ENCODE peak calls at places on chromosomes 5 and 9, in six cellular contexts. G, H, O, X, J and S are unnamed samples.
A peak's percentile ranks its signal among the peaks of the same experiment; 100 is the strongest.

GRCh38 chr9:120016231-120016630 is 563.7 kb downstream of the CDK5RAP2 start:
- DNase-seq in G (no peak), H (no peak), O (no peak), X (no peak), J (no peak), S (no peak)

GRCh38 chr5:139669681-139670368 is 21.7 kb downstream of the CXXC5 start:
- DNase-seq in G (no peak), H (no peak), O (no peak), X (no peak), J (peak; percentile 92), S (peak; percentile 39)

GRCh38 chr5:75389430-75389829 is 52.4 kb downstream of the HMGCR start:
- DNase-seq in G (no peak), H (no peak), O (no peak), X (no peak), J (no peak), S (no peak)

GRCh38 chr9:99326112-99326916 is 104.2 kb downstream of the SEC61B start:
- DNase-seq in G (no peak), H (no peak), O (no peak), X (peak; percentile 31), J (no peak), S (no peak)

GRCh38 chr9:110995511-110996340 is 42.5 kb downstream of the LPAR1 start:
- DNase-seq in G (no peak), H (no peak), O (no peak), X (no peak), J (no peak), S (no peak)

GRCh38 chr5:25160851-25161348 is 516.1 kb upstream of the CDH10 start:
- DNase-seq in G (no peak), H (no peak), O (no peak), X (no peak), J (no peak), S (no peak)

GRCh38 chr5:34564706-34565235 is 91.4 kb upstream of the RAI14 start:
- DNase-seq in G (no peak), H (no peak), O (no peak), X (peak; percentile 67), J (no peak), S (no peak)

GRCh38 chr9:80701061-80701460 is 988.3 kb downstream of the TLE1 start:
- DNase-seq in G (no peak), H (no peak), O (no peak), X (no peak), J (no peak), S (no peak)

GRCh38 chr5:122846051-122846567 is 696 bp downstream of the SNX24 start:
- DNase-seq in G (no peak), H (no peak), O (no peak), X (peak; percentile 84), J (no peak), S (no peak)

GRCh38 chr5:40033411-40033810 is 608.6 kb upstream of the DAB2 start:
- DNase-seq in G (no peak), H (no peak), O (no peak), X (no peak), J (peak; percentile 96), S (no peak)

GRCh38 chr5:167964529-167964928 is 326.9 kb upstream of the WWC1 start:
- DNase-seq in G (no peak), H (no peak), O (no peak), X (no peak), J (no peak), S (no peak)

GRCh38 chr9:9585920-9586319 is 1026.9 kb downstream of the PTPRD start:
- DNase-seq in G (no peak), H (no peak), O (peak; percentile 1), X (no peak), J (no peak), S (no peak)

GRCh38 chr9:123081824-123082223 is 48.4 kb downstream of the GPR21 start:
- DNase-seq in G (no peak), H (no peak), O (peak; percentile 28), X (peak; percentile 37), J (peak; percentile 65), S (no peak)

GRCh38 chr5:135458921-135459331 is 6.8 kb upstream of the TIFAB start:
- DNase-seq in G (no peak), H (no peak), O (no peak), X (peak; percentile 88), J (no peak), S (no peak)

GRCh38 chr9:116151199-116151598 is 2.4 kb upstream of the PAPPA start:
- DNase-seq in G (no peak), H (no peak), O (no peak), X (no peak), J (no peak), S (no peak)

GRCh38 chr9:137506702-137507171 is 43.5 kb downstream of the PNPLA7 start:
- DNase-seq in G (no peak), H (no peak), O (no peak), X (peak; percentile 83), J (no peak), S (no peak)

GRCh38 chr5:116650544-116650943 is 75.9 kb upstream of the SEMA6A start:
- DNase-seq in G (no peak), H (no peak), O (no peak), X (no peak), J (no peak), S (peak; percentile 3)

GRCh38 chr9:113669523-113670115 is 206.1 kb downstream of the RGS3 start:
- DNase-seq in G (no peak), H (no peak), O (no peak), X (no peak), J (no peak), S (no peak)

GRCh38 chr9:114086009-114086408 is 7.9 kb upstream of the AMBP start:
- DNase-seq in G (no peak), H (no peak), O (no peak), X (peak; percentile 27), J (no peak), S (no peak)

GRCh38 chr5:80904533-80905187 is 55.5 kb upstream of the RASGRF2 start:
- DNase-seq in G (no peak), H (no peak), O (peak; percentile 7), X (no peak), J (peak; percentile 4), S (no peak)

GRCh38 chr5:2038337-2039179 is 155.8 kb upstream of the IRX4 start:
- DNase-seq in G (peak; percentile 37), H (no peak), O (peak; percentile 37), X (peak; percentile 97), J (peak; percentile 64), S (peak; percentile 13)

GRCh38 chr5:112634166-112634565 is 103.5 kb upstream of the APC start:
- DNase-seq in G (no peak), H (no peak), O (peak; percentile 50), X (no peak), J (no peak), S (no peak)

GRCh38 chr5:469752-470483 is 26.9 kb downstream of the EXOC3 start:
- DNase-seq in G (no peak), H (no peak), O (no peak), X (peak; percentile 53), J (no peak), S (no peak)

GRCh38 chr9:133658442-133659431 is 22.6 kb downstream of the DBH start:
- DNase-seq in G (no peak), H (no peak), O (no peak), X (peak; percentile 89), J (no peak), S (no peak)

GRCh38 chr9:132087438-132088030 is 7.9 kb upstream of the MED27 start:
- DNase-seq in G (no peak), H (no peak), O (no peak), X (no peak), J (no peak), S (no peak)

GRCh38 chr9:105007143-105007542 is 79.2 kb upstream of the ABCA1 start:
- DNase-seq in G (no peak), H (no peak), O (peak; percentile 94), X (peak; percentile 77), J (no peak), S (no peak)

GRCh38 chr5:111511174-111512025 is 935 bp downstream of the STARD4 start:
- DNase-seq in G (no peak), H (no peak), O (no peak), X (no peak), J (peak; percentile 44), S (no peak)

GRCh38 chr9:132994410-132995120 is 16.1 kb downstream of the GFI1B start:
- DNase-seq in G (no peak), H (no peak), O (no peak), X (no peak), J (peak; percentile 32), S (no peak)

GRCh38 chr9:107389617-107390071 is 99.9 kb downstream of the KLF4 start:
- DNase-seq in G (no peak), H (no peak), O (no peak), X (no peak), J (no peak), S (no peak)

GRCh38 chr5:142492781-142493281 is 168.0 kb upstream of the SPRY4 start:
- DNase-seq in G (no peak), H (no peak), O (no peak), X (peak; percentile 87), J (no peak), S (no peak)

GRCh38 chr5:116404792-116405191 is 169.8 kb downstream of the SEMA6A start:
- DNase-seq in G (no peak), H (no peak), O (no peak), X (no peak), J (no peak), S (no peak)

GRCh38 chr9:134389659-134390058 is 63.4 kb downstream of the RXRA start:
- DNase-seq in G (no peak), H (no peak), O (no peak), X (no peak), J (no peak), S (no peak)

GRCh38 chr9:105503873-105504272 is 54.1 kb upstream of the FKTN start:
- DNase-seq in G (no peak), H (no peak), O (no peak), X (no peak), J (no peak), S (no peak)

GRCh38 chr5:136014049-136014516 is 14.7 kb upstream of the TGFBI start:
- DNase-seq in G (no peak), H (no peak), O (no peak), X (no peak), J (no peak), S (no peak)

GRCh38 chr5:38935437-38935836 is 89.6 kb downstream of the OSMR start:
- DNase-seq in G (no peak), H (no peak), O (no peak), X (no peak), J (no peak), S (no peak)

GRCh38 chr5:180850434-180851078 is 10.5 kb downstream of the ZFP62 start:
- DNase-seq in G (no peak), H (no peak), O (no peak), X (no peak), J (no peak), S (no peak)